ENCODE peak calls at places on chromosomes 13 and 19, in five cellular contexts. F is stimulated activated CD4-positive, alpha-beta T cell treated with anti-CD3 and anti-CD28 coated beads, TNF-alpha, amount 100 ng/mL, for 4 hours; J is AG09319; H is activated T-helper 2 cell treated with anti-CD3 and anti-CD28 coated beads, Interferon-gamma antibody, Interleukin-2, Interleukin-4, amounts not matched to agents 10 μg/mL and 5 μg/mL and 100 μg/mL, durations not matched to agents 14 hours and 24 hours and 36 hours; W is cardiac fibroblast. A is an unnamed sample.

GRCh38 chr13:98839826-98840769 is 87.6 kb upstream of the SLC15A1 start:
- DNase-seq in F (no peak), J (no peak), H (peak), W (peak), A (peak)

GRCh38 chr19:7919681-7920519 is at the start of gene SNAPC2:
- DNase-seq in F (peak), J (peak), H (peak), W (peak), A (peak)

GRCh38 chr19:29551774-29552173 is 26.0 kb downstream of the VSTM2B start:
- DNase-seq in F (no peak), J (no peak), H (no peak), W (no peak), A (no peak)

GRCh38 chr19:2726160-2726855 is 5.1 kb upstream of the DIRAS1 start:
- DNase-seq in F (no peak), J (no peak), H (no peak), W (no peak), A (no peak)

GRCh38 chr19:55552620-55553019 is 7.3 kb upstream of the SBK3 start:
- DNase-seq in F (no peak), J (peak), H (no peak), W (peak), A (no peak)

GRCh38 chr13:98937911-98938381 is 39.9 kb downstream of the DOCK9 start:
- DNase-seq in F (no peak), J (no peak), H (no peak), W (no peak), A (no peak)

GRCh38 chr13:51826606-51827005 is 18.4 kb downstream of the TMEM272 start:
- DNase-seq in F (no peak), J (no peak), H (no peak), W (peak), A (no peak)

GRCh38 chr13:96475103-96475502 is 385.2 kb downstream of the HS6ST3 start:
- DNase-seq in F (no peak), J (no peak), H (no peak), W (no peak), A (no peak)

GRCh38 chr19:32309711-32310390 is 35.6 kb upstream of the ZNF507 start:
- DNase-seq in F (no peak), J (no peak), H (no peak), W (no peak), A (no peak)

GRCh38 chr13:110150384-110151091 is 156.4 kb downstream of the COL4A1 start:
- DNase-seq in F (no peak), J (no peak), H (no peak), W (no peak), A (no peak)

GRCh38 chr19:18225702-18226468 is at the start of gene PDE4C:
- DNase-seq in F (no peak), J (no peak), H (no peak), W (peak), A (peak)

GRCh38 chr19:46896076-46896794 is 35.4 kb downstream of the ARHGAP35 start:
- DNase-seq in F (no peak), J (no peak), H (no peak), W (no peak), A (no peak)

GRCh38 chr19:18350490-18350889 is 10.1 kb downstream of the PGPEP1 start:
- DNase-seq in F (no peak), J (no peak), H (no peak), W (no peak), A (no peak)

GRCh38 chr19:8681345-8682021 is 17.1 kb downstream of the ACTL9 start:
- DNase-seq in F (no peak), J (no peak), H (no peak), W (no peak), A (no peak)

GRCh38 chr13:98869408-98870090 is 108.3 kb downstream of the DOCK9 start:
- DNase-seq in F (no peak), J (no peak), H (no peak), W (peak), A (no peak)

GRCh38 chr13:49466240-49466914 is 22.3 kb downstream of the SETDB2 start:
- DNase-seq in F (no peak), J (no peak), H (no peak), W (no peak), A (no peak)

GRCh38 chr13:34608326-34608725 is 333.7 kb upstream of the NBEA start:
- DNase-seq in F (no peak), J (no peak), H (no peak), W (no peak), A (no peak)

GRCh38 chr13:74575729-74576125 is 441.5 kb upstream of the KLF12 start:
- DNase-seq in F (peak), J (no peak), H (peak), W (peak), A (peak)

GRCh38 chr13:48750588-48751383 is 97.1 kb downstream of the CYSLTR2 start:
- DNase-seq in F (no peak), J (no peak), H (no peak), W (peak), A (no peak)

GRCh38 chr19:31641591-31641990 is 292.4 kb upstream of the TSHZ3 start:
- DNase-seq in F (no peak), J (no peak), H (no peak), W (no peak), A (no peak)

GRCh38 chr19:827710-828321 is at the start of gene AZU1:
- DNase-seq in F (no peak), J (no peak), H (no peak), W (no peak), A (no peak)

GRCh38 chr13:67366533-67366932 is 136.4 kb upstream of the PCDH9 start:
- DNase-seq in F (no peak), J (no peak), H (no peak), W (peak), A (no peak)

GRCh38 chr13:46751811-46752635 is 44.9 kb downstream of the ESD start:
- DNase-seq in F (peak), J (no peak), H (peak), W (no peak), A (peak)

GRCh38 chr13:98275711-98276171 is 98.7 kb upstream of the RNF113B start:
- DNase-seq in F (no peak), J (no peak), H (no peak), W (no peak), A (no peak)

GRCh38 chr19:3206216-3206953 is 18.1 kb upstream of the CELF5 start:
- DNase-seq in F (no peak), J (no peak), H (no peak), W (no peak), A (no peak)

GRCh38 chr13:111239754-111240670 is 80.4 kb upstream of the TEX29 start:
- DNase-seq in F (no peak), J (no peak), H (no peak), W (no peak), A (no peak)

GRCh38 chr19:49020342-49020741 is 3.5 kb upstream of the LHB start:
- DNase-seq in F (no peak), J (no peak), H (no peak), W (no peak), A (no peak)

GRCh38 chr19:42115219-42115618 is 17.0 kb downstream of the POU2F2 start:
- DNase-seq in F (no peak), J (no peak), H (no peak), W (peak), A (no peak)

GRCh38 chr13:33462109-33462508 is 176.6 kb upstream of the STARD13 start:
- DNase-seq in F (no peak), J (no peak), H (no peak), W (no peak), A (no peak)